ENCODE peak calls at places on chromosomes 3 and 15, in five cellular contexts. S is neuronal stem cell, U is mesenchymal stem cell, V is H9, B is H1. G is an unnamed sample.
A peak's percentile ranks its signal among the peaks of the same experiment; 100 is the strongest.

GRCh38 chr15:81108427-81108826 is 25.6 kb upstream of the CFAP161 start:
- DNase-seq in S (no peak), U (peak; percentile 4), V (no peak), B (no peak), G (no peak)

GRCh38 chr3:55521086-55522060 is 34.3 kb upstream of the WNT5A start:
- DNase-seq in S (no peak), U (peak; percentile 88), V (no peak), B (no peak), G (no peak)

GRCh38 chr15:68258684-68259083 is 18.9 kb upstream of the FEM1B start:
- DNase-seq in S (no peak), U (no peak), V (no peak), B (no peak), G (no peak)

GRCh38 chr3:43755511-43756200 is 64.9 kb downstream of the ABHD5 start:
- DNase-seq in S (no peak), U (no peak), V (no peak), B (no peak), G (no peak)

GRCh38 chr3:141920701-141921100 is 44.3 kb downstream of the ATP1B3 start:
- DNase-seq in S (no peak), U (no peak), V (no peak), B (no peak), G (no peak)

GRCh38 chr3:14730703-14731102 is 55.8 kb downstream of the C3orf20 start:
- DNase-seq in S (no peak), U (no peak), V (no peak), B (no peak), G (no peak)

GRCh38 chr3:181698263-181698944 is 13.3 kb upstream of the SOX2 start:
- DNase-seq in S (no peak), U (no peak), V (peak; percentile 41), B (no peak), G (no peak)

GRCh38 chr3:25677121-25677520 is 12.4 kb upstream of the TOP2B start:
- DNase-seq in S (no peak), U (no peak), V (no peak), B (no peak), G (no peak)

GRCh38 chr15:58469432-58470353 is 37.9 kb downstream of the LIPC start:
- DNase-seq in S (no peak), U (peak; percentile 86), V (peak; percentile 47), B (no peak), G (peak; percentile 99)

GRCh38 chr3:3264796-3265195 is 85.3 kb upstream of the CRBN start:
- DNase-seq in S (no peak), U (no peak), V (no peak), B (no peak), G (no peak)

GRCh38 chr3:31165399-31165860 is 271.0 kb upstream of the GADL1 start:
- DNase-seq in S (no peak), U (peak; percentile 33), V (no peak), B (no peak), G (no peak)

GRCh38 chr3:24933401-24933800 is 438.8 kb upstream of the THRB start:
- DNase-seq in S (no peak), U (no peak), V (no peak), B (no peak), G (no peak)

GRCh38 chr3:170178631-170179030 is 2.9 kb downstream of the PHC3 start:
- DNase-seq in S (no peak), U (no peak), V (no peak), B (no peak), G (peak; percentile 12)

GRCh38 chr15:62975515-62975914 is 67.0 kb upstream of the TPM1 start:
- DNase-seq in S (no peak), U (no peak), V (peak; percentile 47), B (no peak), G (peak; percentile 49)

GRCh38 chr15:101684384-101684783 is 32.2 kb upstream of the TM2D3 start:
- DNase-seq in S (no peak), U (peak; percentile 92), V (no peak), B (no peak), G (peak; percentile 86)

GRCh38 chr3:8488877-8489865 is 12.5 kb upstream of the LMCD1 start:
- DNase-seq in S (no peak), U (no peak), V (no peak), B (no peak), G (no peak)

GRCh38 chr3:48788544-48789162 is 59.0 kb downstream of the PRKAR2A start:
- DNase-seq in S (no peak), U (no peak), V (no peak), B (no peak), G (no peak)

GRCh38 chr3:193982258-193982659 is 153.7 kb upstream of the HES1 start:
- DNase-seq in S (no peak), U (no peak), V (no peak), B (no peak), G (no peak)

GRCh38 chr3:184259396-184259877 is 1.9 kb downstream of the CAMK2N2 start:
- DNase-seq in S (no peak), U (no peak), V (no peak), B (no peak), G (no peak)

GRCh38 chr3:130607553-130608154 is 90.7 kb downstream of the COL6A6 start:
- DNase-seq in S (no peak), U (no peak), V (no peak), B (no peak), G (no peak)

GRCh38 chr3:74862501-74862900 is 248.0 kb upstream of the CNTN3 start:
- DNase-seq in S (no peak), U (no peak), V (no peak), B (no peak), G (no peak)

GRCh38 chr3:156772588-156773206 is 53.5 kb upstream of the LEKR1 start:
- DNase-seq in S (no peak), U (peak; percentile 31), V (no peak), B (no peak), G (no peak)

GRCh38 chr15:99452010-99452409 is 113.8 kb upstream of the MEF2A start:
- DNase-seq in S (no peak), U (no peak), V (no peak), B (no peak), G (no peak)

GRCh38 chr3:197830308-197830966 is 39.4 kb downstream of the LRCH3 start:
- DNase-seq in S (no peak), U (no peak), V (no peak), B (no peak), G (no peak)

GRCh38 chr3:134249935-134250716 is 533 bp downstream of the RYK start:
- DNase-seq in S (peak; percentile 39), U (peak; percentile 66), V (peak; percentile 58), B (no peak), G (peak; percentile 48)

GRCh38 chr3:186365202-186365974 is 3.4 kb upstream of the DGKG start:
- DNase-seq in S (no peak), U (no peak), V (no peak), B (no peak), G (no peak)

GRCh38 chr15:80127911-80128310 is 24.9 kb upstream of the FAH start:
- DNase-seq in S (no peak), U (no peak), V (no peak), B (no peak), G (no peak)

GRCh38 chr3:78895528-78895927 is 872.3 kb downstream of the ROBO1 start:
- DNase-seq in S (no peak), U (peak; percentile 25), V (no peak), B (no peak), G (no peak)

GRCh38 chr15:50190166-50190570 is 8.2 kb downstream of the SLC27A2 start:
- DNase-seq in S (no peak), U (no peak), V (no peak), B (no peak), G (no peak)

GRCh38 chr15:73982251-73982962 is 9.7 kb downstream of the STOML1 start:
- DNase-seq in S (no peak), U (peak; percentile 95), V (no peak), B (no peak), G (no peak)

GRCh38 chr3:143559291-143559690 is 289.0 kb downstream of the SLC9A9 start:
- DNase-seq in S (no peak), U (no peak), V (no peak), B (no peak), G (no peak)

GRCh38 chr3:125220681-125221429 is 8.3 kb upstream of the SLC12A8 start:
- DNase-seq in S (no peak), U (no peak), V (no peak), B (no peak), G (peak; percentile 64)

DNA sequence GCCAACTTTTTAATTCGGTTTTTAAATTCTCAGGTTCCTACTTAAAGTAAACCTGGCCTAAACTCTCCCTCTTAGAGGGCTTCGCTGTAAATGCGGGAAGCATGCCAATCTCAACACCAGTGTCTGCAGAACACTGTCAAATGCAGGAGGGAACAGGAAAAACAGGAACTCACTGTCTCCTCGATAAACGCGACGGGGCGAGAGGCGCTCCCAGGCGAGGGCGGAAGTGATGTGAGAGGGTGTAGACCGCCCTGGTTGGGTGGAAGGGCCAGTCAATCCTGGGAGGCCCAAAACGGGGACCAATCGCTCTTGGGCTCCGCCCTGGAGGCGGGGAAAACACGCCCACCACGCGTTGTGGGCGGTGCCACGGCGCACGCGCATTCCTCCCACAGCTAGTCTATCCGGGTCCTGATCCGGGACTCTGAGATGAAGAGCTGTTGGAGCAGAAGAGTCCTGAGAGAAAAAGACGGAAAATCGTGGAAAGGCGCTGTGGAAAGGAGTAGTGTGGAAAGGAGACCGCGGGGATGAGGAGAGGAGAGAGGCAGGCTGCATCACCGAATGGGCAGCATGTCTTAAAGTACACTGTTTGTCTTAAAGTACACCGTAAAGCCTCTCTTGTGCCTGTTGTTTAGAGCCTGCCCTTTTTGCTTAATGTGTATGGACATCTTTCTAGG is 27.1 kb downstream of the SLC28A2 start:
- DNase-seq in S (peak; percentile 91), U (no peak), V (peak; percentile 98), B (peak; percentile 63), G (peak; percentile 100)
- H2BK12ac ChIP-seq in S (no peak overlapping the region), U (no peak overlapping the region), V (no peak overlapping the region), B (no peak overlapping the region), G (no peak overlapping the region)

GRCh38 chr15:40328176-40328575 is 4.7 kb downstream of the INAFM2 start:
- DNase-seq in S (no peak), U (peak; percentile 84), V (no peak), B (no peak), G (no peak)
- H2BK5ac ChIP-seq in S (no peak overlapping the region), U (peak overlapping the region; percentile 91), V (no peak overlapping the region), B (peak overlapping the region; percentile 53), G (peak overlapping the region; percentile 75)

GRCh38 chr3:118772036-118773030 is 262.3 kb downstream of the IGSF11 start:
- DNase-seq in S (no peak), U (peak; percentile 5), V (no peak), B (no peak), G (peak; percentile 30)
- H3K4ac ChIP-seq in S (no peak overlapping the region), U (no peak overlapping the region), V (no peak overlapping the region), B (no peak overlapping the region), G (no peak overlapping the region)

DNA sequence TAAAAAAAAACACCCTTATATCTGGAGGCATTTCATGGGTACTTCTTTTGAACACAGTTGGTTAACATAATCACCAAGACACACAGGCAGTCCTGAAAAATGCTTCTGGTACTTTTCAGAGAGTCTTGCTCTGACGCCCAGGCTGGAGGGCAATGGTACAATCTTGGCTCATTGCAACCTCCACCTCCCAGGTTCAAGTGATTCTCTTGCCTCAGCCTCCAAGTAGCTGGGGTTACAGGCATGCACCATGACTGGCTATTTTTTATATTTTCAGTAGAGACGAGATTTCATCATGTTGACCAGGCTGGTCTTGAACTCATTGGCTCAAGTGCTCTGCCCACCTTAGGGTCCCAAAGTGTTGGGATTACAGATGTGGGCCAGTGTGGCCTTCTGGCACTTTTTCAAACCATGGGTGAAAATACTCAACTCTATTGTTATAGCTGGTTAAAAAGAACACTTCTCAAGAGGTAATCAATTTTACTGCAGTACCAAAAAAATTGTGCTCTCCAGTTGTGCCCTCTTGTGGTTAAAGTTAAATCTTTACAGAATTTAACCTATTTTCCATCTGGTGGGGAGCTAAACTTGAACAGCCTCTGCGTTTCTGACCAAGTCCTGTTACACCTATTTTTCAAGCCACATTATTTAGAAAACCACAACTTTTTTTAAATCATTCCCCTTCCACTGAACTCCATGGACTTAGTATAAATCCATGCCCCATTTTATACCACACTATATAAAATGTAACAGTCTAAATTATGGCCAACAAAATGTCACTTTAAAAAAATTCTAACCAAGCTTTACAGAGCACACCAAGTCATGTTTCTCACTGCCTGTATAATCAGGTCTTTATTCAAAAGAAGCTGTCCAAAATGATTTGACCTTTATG is 1.2 kb upstream of the SNAPC5 start:
- DNase-seq in S (no peak), U (peak; percentile 48), V (no peak), B (no peak), G (peak; percentile 61)
- H2BK12ac ChIP-seq in S (no peak overlapping the region), U (no peak overlapping the region), V (no peak overlapping the region), B (no peak overlapping the region), G (no peak overlapping the region)

G was measured in trophoblast cell.